ENCODE peak calls at places on chromosomes 2 and 18, in eight cellular contexts. One of them, this sample, is unnamed. For H3K9me3 and H3K4me1, the result is how much of the 10 kb centered on the place peaks cover.

GRCh38 chr2:100988630-100989417 is 13.3 kb upstream of the RPL31 start:
- DNase-seq in CD4-positive, CD25-positive, alpha-beta regulatory T cell: no peak
- DNase-seq in gastrocnemius medialis: no peak
- DNase-seq in left ventricle myocardium inferior: no peak
- DNase-seq in cardiac muscle cell: no peak
- DNase-seq in Panc1: no peak
- DNase-seq in tibial artery: no peak
- DNase-seq in A549: no peak
- DNase-seq in this sample: no peak

GRCh38 chr2:169485650-169486138 is 6.4 kb downstream of the BBS5 start:
- DNase-seq in cardiac muscle cell: no peak
- DNase-seq in left ventricle myocardium inferior: no peak
- DNase-seq in Panc1: no peak
- DNase-seq in CD4-positive, CD25-positive, alpha-beta regulatory T cell: no peak
- DNase-seq in gastrocnemius medialis: no peak
- DNase-seq in tibial artery: no peak
- DNase-seq in A549: no peak
- DNase-seq in this sample: no peak

GRCh38 chr2:118013724-118014491 is at the start of gene CCDC93:
- DNase-seq in Panc1: peak
- DNase-seq in tibial artery: peak
- DNase-seq in A549: peak
- DNase-seq in cardiac muscle cell: peak
- DNase-seq in gastrocnemius medialis: peak
- DNase-seq in left ventricle myocardium inferior: peak
- DNase-seq in CD4-positive, CD25-positive, alpha-beta regulatory T cell: peak
- DNase-seq in this sample: peak

GRCh38 chr18:45571714-45572113 is 43.6 kb upstream of the SLC14A2 start:
- DNase-seq in A549: no peak
- DNase-seq in cardiac muscle cell: no peak
- DNase-seq in left ventricle myocardium inferior: no peak
- DNase-seq in Panc1: no peak
- DNase-seq in gastrocnemius medialis: no peak
- DNase-seq in CD4-positive, CD25-positive, alpha-beta regulatory T cell: no peak
- DNase-seq in tibial artery: no peak
- DNase-seq in this sample: no peak

GRCh38 chr2:222333397-222333796 is 34.6 kb upstream of the PAX3 start:
- DNase-seq in CD4-positive, CD25-positive, alpha-beta regulatory T cell: no peak
- DNase-seq in tibial artery: no peak
- DNase-seq in Panc1: no peak
- DNase-seq in gastrocnemius medialis: no peak
- DNase-seq in left ventricle myocardium inferior: no peak
- DNase-seq in A549: no peak
- DNase-seq in cardiac muscle cell: no peak
- DNase-seq in this sample: no peak

GRCh38 chr2:56687169-56687568 is 503.4 kb downstream of the CCDC85A start:
- DNase-seq in gastrocnemius medialis: no peak
- DNase-seq in cardiac muscle cell: peak
- DNase-seq in CD4-positive, CD25-positive, alpha-beta regulatory T cell: no peak
- DNase-seq in A549: no peak
- DNase-seq in Panc1: no peak
- DNase-seq in left ventricle myocardium inferior: no peak
- DNase-seq in tibial artery: no peak
- DNase-seq in this sample: no peak

GRCh38 chr18:54742654-54743053 is 85.6 kb upstream of the RAB27B start:
- DNase-seq in cardiac muscle cell: peak
- DNase-seq in CD4-positive, CD25-positive, alpha-beta regulatory T cell: no peak
- DNase-seq in tibial artery: no peak
- DNase-seq in Panc1: no peak
- DNase-seq in left ventricle myocardium inferior: peak
- DNase-seq in A549: peak
- DNase-seq in gastrocnemius medialis: peak
- DNase-seq in this sample: peak

GRCh38 chr2:118244686-118245085 is 156.4 kb downstream of the INSIG2 start:
- DNase-seq in cardiac muscle cell: no peak
- DNase-seq in left ventricle myocardium inferior: no peak
- DNase-seq in tibial artery: no peak
- DNase-seq in gastrocnemius medialis: no peak
- DNase-seq in A549: no peak
- DNase-seq in Panc1: no peak
- DNase-seq in CD4-positive, CD25-positive, alpha-beta regulatory T cell: no peak
- DNase-seq in this sample: no peak

GRCh38 chr18:75507636-75508035 is 80.1 kb upstream of the SMIM21 start:
- DNase-seq in CD4-positive, CD25-positive, alpha-beta regulatory T cell: no peak
- DNase-seq in cardiac muscle cell: peak
- DNase-seq in tibial artery: no peak
- DNase-seq in A549: no peak
- DNase-seq in gastrocnemius medialis: no peak
- DNase-seq in left ventricle myocardium inferior: no peak
- DNase-seq in Panc1: no peak
- DNase-seq in this sample: no peak

GRCh38 chr2:64982932-64983331 is 6.3 kb upstream of the SLC1A4 start:
- DNase-seq in CD4-positive, CD25-positive, alpha-beta regulatory T cell: no peak
- DNase-seq in tibial artery: no peak
- DNase-seq in Panc1: no peak
- DNase-seq in left ventricle myocardium inferior: no peak
- DNase-seq in cardiac muscle cell: no peak
- DNase-seq in gastrocnemius medialis: no peak
- DNase-seq in A549: no peak
- DNase-seq in this sample: no peak

GRCh38 chr2:10257500-10258147 is 45.1 kb upstream of the HPCAL1 start:
- DNase-seq in A549: no peak
- DNase-seq in Panc1: no peak
- DNase-seq in cardiac muscle cell: no peak
- DNase-seq in gastrocnemius medialis: no peak
- DNase-seq in tibial artery: peak
- DNase-seq in CD4-positive, CD25-positive, alpha-beta regulatory T cell: no peak
- DNase-seq in left ventricle myocardium inferior: peak
- DNase-seq in this sample: peak

GRCh38 chr2:12796617-12797016 is 79.9 kb downstream of the TRIB2 start:
- DNase-seq in left ventricle myocardium inferior: peak
- DNase-seq in tibial artery: no peak
- DNase-seq in CD4-positive, CD25-positive, alpha-beta regulatory T cell: no peak
- DNase-seq in gastrocnemius medialis: no peak
- DNase-seq in cardiac muscle cell: peak
- DNase-seq in A549: no peak
- DNase-seq in Panc1: no peak
- DNase-seq in this sample: peak

GRCh38 chr18:30988440-30988839 is 54.1 kb downstream of the DSC3 start:
- DNase-seq in A549: no peak
- DNase-seq in CD4-positive, CD25-positive, alpha-beta regulatory T cell: no peak
- DNase-seq in gastrocnemius medialis: no peak
- DNase-seq in cardiac muscle cell: no peak
- DNase-seq in left ventricle myocardium inferior: no peak
- DNase-seq in Panc1: no peak
- DNase-seq in tibial artery: no peak
- DNase-seq in this sample: no peak

GRCh38 chr2:14072338-14072737 is 560.2 kb upstream of the LRATD1 start:
- DNase-seq in CD4-positive, CD25-positive, alpha-beta regulatory T cell: no peak
- DNase-seq in Panc1: no peak
- DNase-seq in gastrocnemius medialis: no peak
- DNase-seq in A549: no peak
- DNase-seq in left ventricle myocardium inferior: no peak
- DNase-seq in tibial artery: no peak
- DNase-seq in cardiac muscle cell: no peak
- DNase-seq in this sample: no peak

GRCh38 chr2:47008381-47009280 is 93.0 kb upstream of the MCFD2 start:
- DNase-seq in tibial artery: peak
- DNase-seq in left ventricle myocardium inferior: peak
- DNase-seq in CD4-positive, CD25-positive, alpha-beta regulatory T cell: no peak
- DNase-seq in gastrocnemius medialis: no peak
- DNase-seq in Panc1: no peak
- DNase-seq in cardiac muscle cell: peak
- DNase-seq in A549: no peak
- DNase-seq in this sample: peak

GRCh38 chr18:12264854-12265253 is 10.7 kb downstream of the CIDEA start:
- DNase-seq in Panc1: no peak
- DNase-seq in tibial artery: no peak
- DNase-seq in gastrocnemius medialis: no peak
- DNase-seq in A549: no peak
- DNase-seq in cardiac muscle cell: no peak
- DNase-seq in CD4-positive, CD25-positive, alpha-beta regulatory T cell: no peak
- DNase-seq in left ventricle myocardium inferior: no peak
- DNase-seq in this sample: no peak

GRCh38 chr2:199455533-199456382 is 2.0 kb downstream of the SATB2 start:
- DNase-seq in gastrocnemius medialis: no peak
- DNase-seq in CD4-positive, CD25-positive, alpha-beta regulatory T cell: no peak
- DNase-seq in tibial artery: no peak
- DNase-seq in left ventricle myocardium inferior: no peak
- DNase-seq in Panc1: no peak
- DNase-seq in A549: peak
- DNase-seq in cardiac muscle cell: peak
- DNase-seq in this sample: peak

GRCh38 chr2:84300030-84301029 is 158.8 kb downstream of the SUCLG1 start:
- DNase-seq in left ventricle myocardium inferior: no peak
- DNase-seq in gastrocnemius medialis: no peak
- DNase-seq in A549: peak
- DNase-seq in CD4-positive, CD25-positive, alpha-beta regulatory T cell: no peak
- DNase-seq in Panc1: no peak
- DNase-seq in tibial artery: no peak
- DNase-seq in cardiac muscle cell: no peak
- DNase-seq in this sample: no peak

GRCh38 chr18:80009661-80010550 is 21.5 kb upstream of the TXNL4A start:
- DNase-seq in gastrocnemius medialis: peak
- DNase-seq in cardiac muscle cell: peak
- DNase-seq in A549: peak
- DNase-seq in left ventricle myocardium inferior: peak
- DNase-seq in tibial artery: peak
- DNase-seq in CD4-positive, CD25-positive, alpha-beta regulatory T cell: no peak
- DNase-seq in Panc1: peak
- DNase-seq in this sample: peak

GRCh38 chr18:80004600-80005342 is 16.4 kb upstream of the TXNL4A start:
- DNase-seq in tibial artery: no peak
- DNase-seq in CD4-positive, CD25-positive, alpha-beta regulatory T cell: no peak
- DNase-seq in Panc1: no peak
- DNase-seq in left ventricle myocardium inferior: no peak
- DNase-seq in gastrocnemius medialis: no peak
- DNase-seq in A549: no peak
- DNase-seq in cardiac muscle cell: no peak
- DNase-seq in this sample: no peak

GRCh38 chr18:80012714-80013113 is 21.5 kb upstream of the RBFA start:
- DNase-seq in A549: no peak
- DNase-seq in CD4-positive, CD25-positive, alpha-beta regulatory T cell: no peak
- DNase-seq in Panc1: no peak
- DNase-seq in gastrocnemius medialis: no peak
- DNase-seq in left ventricle myocardium inferior: no peak
- DNase-seq in tibial artery: no peak
- DNase-seq in cardiac muscle cell: no peak
- DNase-seq in this sample: no peak

GRCh38 chr18:80006726-80007125 is 18.4 kb upstream of the TXNL4A start:
- DNase-seq in CD4-positive, CD25-positive, alpha-beta regulatory T cell: no peak
- DNase-seq in A549: no peak
- DNase-seq in tibial artery: no peak
- DNase-seq in left ventricle myocardium inferior: no peak
- DNase-seq in Panc1: no peak
- DNase-seq in gastrocnemius medialis: no peak
- DNase-seq in cardiac muscle cell: no peak
- DNase-seq in this sample: no peak

GRCh38 chr18:80010551-80010906 is 22.2 kb upstream of the TXNL4A start:
- DNase-seq in left ventricle myocardium inferior: no peak
- DNase-seq in A549: no peak
- DNase-seq in CD4-positive, CD25-positive, alpha-beta regulatory T cell: no peak
- DNase-seq in tibial artery: peak
- DNase-seq in gastrocnemius medialis: no peak
- DNase-seq in Panc1: no peak
- DNase-seq in cardiac muscle cell: no peak
- DNase-seq in this sample: no peak
- H3K9me3 ChIP-seq in left ventricle myocardium inferior: half or more
- H3K9me3 ChIP-seq in A549: under half
- H3K9me3 ChIP-seq in CD4-positive, CD25-positive, alpha-beta regulatory T cell: under half
- H3K9me3 ChIP-seq in tibial artery: half or more
- H3K9me3 ChIP-seq in gastrocnemius medialis: under half
- H3K9me3 ChIP-seq in Panc1: under half
- H3K9me3 ChIP-seq in cardiac muscle cell: under half
- H3K9me3 ChIP-seq in this sample: under half

DNA sequence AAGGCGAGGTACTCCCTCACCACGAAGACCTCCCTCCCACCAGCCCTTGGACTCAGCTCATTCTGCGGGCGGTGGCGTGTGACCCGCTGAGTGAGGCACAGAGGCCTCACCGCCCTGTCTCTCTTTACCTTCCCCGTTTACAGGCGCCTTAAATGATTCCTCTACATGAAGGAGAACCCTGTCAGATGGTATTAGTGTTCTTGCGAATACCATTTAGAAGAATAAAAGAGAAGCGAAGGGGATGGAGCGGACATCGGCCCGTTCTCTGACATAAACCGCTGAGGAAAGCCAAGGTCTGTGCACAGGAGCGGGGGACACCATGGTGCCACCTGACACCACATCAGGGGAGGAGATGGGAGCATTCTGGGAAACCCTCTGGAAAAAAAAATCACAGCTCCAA is 179.8 kb downstream of the HDAC4 start:
- DNase-seq in Panc1: no peak
- DNase-seq in CD4-positive, CD25-positive, alpha-beta regulatory T cell: no peak
- DNase-seq in cardiac muscle cell: no peak
- DNase-seq in A549: no peak
- DNase-seq in left ventricle myocardium inferior: no peak
- DNase-seq in gastrocnemius medialis: no peak
- DNase-seq in tibial artery: peak
- DNase-seq in this sample: no peak
- H3K4me3 ChIP-seq in Panc1: no peak
- H3K4me3 ChIP-seq in CD4-positive, CD25-positive, alpha-beta regulatory T cell: no peak
- H3K4me3 ChIP-seq in cardiac muscle cell: no peak
- H3K4me3 ChIP-seq in A549: no peak
- H3K4me3 ChIP-seq in left ventricle myocardium inferior: peak
- H3K4me3 ChIP-seq in gastrocnemius medialis: no peak
- H3K4me3 ChIP-seq in tibial artery: no peak
- H3K4me3 ChIP-seq in this sample: no peak

DNA sequence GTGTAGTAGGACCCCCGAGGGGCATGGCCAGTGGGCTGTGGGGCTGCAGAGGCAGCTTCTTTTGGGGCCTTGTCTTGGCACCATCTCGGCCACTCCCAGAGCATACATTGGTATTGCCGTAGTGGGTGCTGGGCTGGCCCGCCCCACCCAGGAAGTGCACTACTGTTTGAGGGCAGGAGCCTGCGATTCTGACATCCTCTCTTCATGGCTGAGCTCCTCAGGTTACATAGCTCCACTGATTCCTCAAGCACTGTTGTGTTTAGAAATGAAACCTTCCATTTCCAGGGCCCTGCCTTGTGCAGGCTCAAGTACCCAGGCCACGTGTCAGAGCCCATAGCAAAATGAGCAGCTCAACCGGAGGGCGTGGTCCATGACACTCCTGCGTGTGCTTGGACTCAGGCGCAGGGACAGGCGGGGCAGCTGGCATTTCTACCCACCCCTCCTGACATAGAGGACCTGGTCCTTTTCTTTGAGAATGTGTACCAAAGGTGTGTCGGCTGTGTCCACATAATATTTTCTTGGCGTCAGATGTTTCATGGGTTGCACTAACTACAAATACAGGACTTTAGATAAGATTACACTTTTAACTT is 67.9 kb downstream of the DGKD start:
- DNase-seq in left ventricle myocardium inferior: no peak
- DNase-seq in cardiac muscle cell: no peak
- DNase-seq in Panc1: no peak
- DNase-seq in gastrocnemius medialis: peak
- DNase-seq in A549: peak
- DNase-seq in tibial artery: peak
- DNase-seq in CD4-positive, CD25-positive, alpha-beta regulatory T cell: peak
- DNase-seq in this sample: peak
- H3K4me1 ChIP-seq in left ventricle myocardium inferior: half or more
- H3K4me1 ChIP-seq in cardiac muscle cell: under half
- H3K4me1 ChIP-seq in Panc1: half or more
- H3K4me1 ChIP-seq in gastrocnemius medialis: half or more
- H3K4me1 ChIP-seq in A549: half or more
- H3K4me1 ChIP-seq in tibial artery: under half
- H3K4me1 ChIP-seq in CD4-positive, CD25-positive, alpha-beta regulatory T cell: half or more
- H3K4me1 ChIP-seq in this sample: half or more

GRCh38 chr2:104240984-104241383 is 612.9 kb upstream of the POU3F3 start:
- DNase-seq in cardiac muscle cell: no peak
- DNase-seq in Panc1: no peak
- DNase-seq in A549: no peak
- DNase-seq in CD4-positive, CD25-positive, alpha-beta regulatory T cell: no peak
- DNase-seq in tibial artery: no peak
- DNase-seq in left ventricle myocardium inferior: no peak
- DNase-seq in gastrocnemius medialis: no peak
- DNase-seq in this sample: no peak
- H3K9me3 ChIP-seq in cardiac muscle cell: under half
- H3K9me3 ChIP-seq in Panc1: under half
- H3K9me3 ChIP-seq in A549: under half
- H3K9me3 ChIP-seq in CD4-positive, CD25-positive, alpha-beta regulatory T cell: under half
- H3K9me3 ChIP-seq in tibial artery: under half
- H3K9me3 ChIP-seq in left ventricle myocardium inferior: half or more
- H3K9me3 ChIP-seq in gastrocnemius medialis: under half
- H3K9me3 ChIP-seq in this sample: under half

This sample was measured in psoas muscle.